ENCODE peak calls at places on chromosome 5, in eight cellular contexts. G, T, P, S, L, Q, I and R are unnamed samples. For H3K9me3, the result is how much of the 10 kb centered on the place peaks cover.

GRCh38 chr5:29614202-29614601 is 1579.3 kb upstream of the CDH6 start:
- DNase-seq in G (no peak), T (no peak), P (no peak), S (no peak), L (no peak), Q (no peak), I (no peak), R (no peak)

GRCh38 chr5:76585783-76586217 is 37.4 kb downstream of the F2RL2 start:
- DNase-seq in G (no peak), T (no peak), P (no peak), S (no peak), L (no peak), Q (no peak), I (no peak), R (no peak)

GRCh38 chr5:52783226-52783959 is 4.3 kb upstream of the ITGA1 start:
- DNase-seq in G (no peak), T (no peak), P (no peak), S (no peak), L (no peak), Q (no peak), I (no peak), R (no peak)

GRCh38 chr5:75611324-75612210 is at the start of gene ANKDD1B:
- DNase-seq in G (no peak), T (no peak), P (no peak), S (no peak), L (peak), Q (peak), I (peak), R (no peak)

GRCh38 chr5:5298068-5298633 is 124.3 kb upstream of the ICE1 start:
- DNase-seq in G (no peak), T (no peak), P (no peak), S (no peak), L (no peak), Q (no peak), I (no peak), R (no peak)

GRCh38 chr5:10384483-10384882 is 31.0 kb downstream of the MARCHF6 start:
- DNase-seq in G (no peak), T (no peak), P (no peak), S (no peak), L (no peak), Q (no peak), I (no peak), R (no peak)

GRCh38 chr5:72199681-72200080 is 92.4 kb downstream of the MAP1B start:
- DNase-seq in G (no peak), T (no peak), P (no peak), S (no peak), L (no peak), Q (no peak), I (no peak), R (no peak)

GRCh38 chr5:36953043-36953442 is 76.5 kb downstream of the NIPBL start:
- DNase-seq in G (no peak), T (no peak), P (no peak), S (no peak), L (no peak), Q (no peak), I (no peak), R (no peak)

GRCh38 chr5:6660704-6661103 is 27.5 kb downstream of the SRD5A1 start:
- DNase-seq in G (no peak), T (no peak), P (no peak), S (no peak), L (no peak), Q (no peak), I (no peak), R (no peak)

GRCh38 chr5:169213479-169213878 is 87.5 kb downstream of the SLIT3 start:
- DNase-seq in G (no peak), T (no peak), P (no peak), S (no peak), L (no peak), Q (no peak), I (no peak), R (no peak)

GRCh38 chr5:81313278-81313677 is 11.9 kb downstream of the ZCCHC9 start:
- DNase-seq in G (no peak), T (no peak), P (no peak), S (no peak), L (no peak), Q (no peak), I (no peak), R (no peak)

GRCh38 chr5:67998709-67999251 is 216.8 kb upstream of the PIK3R1 start:
- DNase-seq in G (peak), T (no peak), P (no peak), S (no peak), L (no peak), Q (peak), I (peak), R (peak)

GRCh38 chr5:176614805-176615478 is 5.0 kb upstream of the GPRIN1 start:
- DNase-seq in G (no peak), T (no peak), P (no peak), S (no peak), L (no peak), Q (no peak), I (no peak), R (no peak)

GRCh38 chr5:88683506-88684135 is 199.4 kb downstream of the MEF2C start:
- DNase-seq in G (no peak), T (no peak), P (no peak), S (no peak), L (no peak), Q (no peak), I (no peak), R (no peak)

GRCh38 chr5:168482361-168482760 is 3.9 kb upstream of the RARS1 start:
- DNase-seq in G (no peak), T (no peak), P (no peak), S (no peak), L (no peak), Q (no peak), I (no peak), R (no peak)

GRCh38 chr5:5826911-5827310 is 404.4 kb downstream of the ICE1 start:
- DNase-seq in G (no peak), T (no peak), P (no peak), S (no peak), L (no peak), Q (no peak), I (no peak), R (no peak)

GRCh38 chr5:145478651-145479050 is 356.5 kb downstream of the PRELID2 start:
- DNase-seq in G (no peak), T (no peak), P (no peak), S (no peak), L (no peak), Q (no peak), I (no peak), R (no peak)

GRCh38 chr5:32020971-32021370 is 153.1 kb downstream of the GOLPH3 start:
- DNase-seq in G (no peak), T (no peak), P (no peak), S (no peak), L (no peak), Q (no peak), I (no peak), R (no peak)

GRCh38 chr5:32725994-32726659 is 15.0 kb downstream of the NPR3 start:
- DNase-seq in G (no peak), T (no peak), P (no peak), S (no peak), L (no peak), Q (no peak), I (no peak), R (no peak)

GRCh38 chr5:139847790-139848507 is 52.3 kb downstream of the PSD2 start:
- DNase-seq in G (no peak), T (peak), P (peak), S (peak), L (peak), Q (peak), I (peak), R (no peak)

GRCh38 chr5:67680109-67680508 is 483.5 kb upstream of the CD180 start:
- DNase-seq in G (no peak), T (no peak), P (no peak), S (no peak), L (no peak), Q (no peak), I (no peak), R (no peak)

GRCh38 chr5:132369471-132370240 is at the start of gene SLC22A5:
- DNase-seq in G (peak), T (peak), P (peak), S (peak), L (peak), Q (peak), I (peak), R (no peak)

GRCh38 chr5:8864053-8864452 is 681.8 kb downstream of the SEMA5A start:
- DNase-seq in G (no peak), T (no peak), P (no peak), S (no peak), L (no peak), Q (no peak), I (no peak), R (no peak)
- H3K27ac ChIP-seq in G (no peak), T (no peak), P (no peak), S (no peak), L (no peak), Q (no peak), I (no peak), R (no peak)

GRCh38 chr5:14580037-14581034 is 1.3 kb upstream of the OTULINL start:
- DNase-seq in G (no peak), T (no peak), P (no peak), S (no peak), L (no peak), Q (no peak), I (no peak), R (no peak)
- H3K4me3 ChIP-seq in G (no peak), T (no peak), P (no peak), S (no peak), L (no peak), Q (no peak), I (no peak), R (no peak)

DNA sequence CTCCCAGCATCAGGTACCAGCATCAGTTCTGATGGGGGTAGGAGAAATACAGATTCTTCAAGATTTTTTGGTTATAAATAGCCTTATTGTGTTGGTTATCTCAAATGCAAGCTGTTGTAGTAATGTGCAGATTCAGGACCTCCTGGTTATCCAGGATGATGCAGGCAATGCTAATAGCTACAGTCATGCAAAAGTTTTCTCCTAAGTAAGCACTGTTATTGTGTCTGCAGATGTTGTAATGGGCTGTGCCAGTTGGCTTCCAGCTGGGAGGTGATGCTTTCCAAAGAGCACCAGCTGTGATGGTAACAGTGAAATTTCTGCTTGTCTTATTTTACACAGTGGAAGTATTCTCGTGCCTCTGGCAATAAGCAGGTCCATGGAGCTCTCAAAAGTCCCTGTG is 719.2 kb upstream of the CTNND2 start:
- DNase-seq in G (no peak), T (no peak), P (no peak), S (no peak), L (no peak), Q (no peak), I (no peak), R (no peak)
- H3K9me3 ChIP-seq in G (under half), T (under half), P (under half), S (under half), L (under half), Q (under half), I (under half), R (under half)

GRCh38 chr5:78597858-78598415 is 50.6 kb downstream of the LHFPL2 start:
- DNase-seq in G (no peak), T (no peak), P (no peak), S (no peak), L (no peak), Q (no peak), I (no peak), R (no peak)

GRCh38 chr5:78598973-78599372 is 49.6 kb downstream of the LHFPL2 start:
- DNase-seq in G (no peak), T (no peak), P (no peak), S (no peak), L (no peak), Q (no peak), I (no peak), R (no peak)

GRCh38 chr5:78594014-78594413 is 54.6 kb downstream of the LHFPL2 start:
- DNase-seq in G (no peak), T (no peak), P (no peak), S (no peak), L (no peak), Q (no peak), I (no peak), R (no peak)

GRCh38 chr5:78594946-78595921 is 53.3 kb downstream of the LHFPL2 start:
- DNase-seq in G (peak), T (no peak), P (no peak), S (no peak), L (no peak), Q (no peak), I (peak), R (no peak)

DNA sequence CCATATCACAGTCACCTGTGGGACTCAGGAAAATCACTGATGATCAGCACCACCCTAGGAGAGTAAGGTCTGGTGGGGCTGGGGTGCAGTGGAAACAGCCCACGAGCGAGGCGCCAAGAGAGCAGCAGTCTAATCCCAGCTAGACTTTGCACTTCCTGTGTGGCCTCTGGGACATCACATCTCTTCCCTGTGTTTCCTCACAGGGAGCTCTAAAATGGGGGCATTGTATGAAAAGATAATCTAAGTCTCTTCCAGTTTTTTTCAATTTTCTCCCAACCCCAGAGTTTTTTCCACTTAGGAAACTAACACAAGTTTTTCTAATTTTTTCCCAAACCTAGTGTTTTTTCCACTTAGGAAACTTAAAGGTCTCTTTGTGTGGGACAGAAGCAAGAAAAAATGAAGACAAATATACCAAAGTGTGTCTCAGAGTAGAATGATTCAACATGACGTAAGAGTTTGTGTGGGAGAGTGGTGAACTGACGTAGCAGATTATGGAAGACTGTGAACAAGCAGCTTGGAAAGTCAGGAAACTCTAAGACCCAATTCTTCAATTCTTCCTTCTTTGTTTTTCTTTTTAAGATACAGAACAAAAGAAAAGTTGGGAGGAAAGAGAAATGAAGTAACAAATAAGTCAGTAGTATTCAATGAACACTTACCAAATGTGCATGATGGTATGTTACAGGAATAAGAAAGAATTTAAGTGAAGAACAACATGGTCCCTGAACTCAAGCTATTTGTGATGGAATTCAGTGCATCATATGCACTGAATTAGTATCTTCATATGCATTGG is 51.3 kb downstream of the LHFPL2 start:
- DNase-seq in G (no peak), T (no peak), P (no peak), S (no peak), L (no peak), Q (no peak), I (no peak), R (no peak)
- H3K27ac ChIP-seq in G (no peak), T (no peak), P (no peak), S (no peak), L (no peak), Q (peak), I (peak), R (no peak)

GRCh38 chr5:43410414-43410813 is 1.8 kb downstream of the CCL28 start:
- DNase-seq in G (no peak), T (no peak), P (no peak), S (no peak), L (no peak), Q (no peak), I (no peak), R (no peak)
- H3K4me3 ChIP-seq in G (no peak), T (no peak), P (no peak), S (no peak), L (no peak), Q (no peak), I (no peak), R (no peak)

DNA sequence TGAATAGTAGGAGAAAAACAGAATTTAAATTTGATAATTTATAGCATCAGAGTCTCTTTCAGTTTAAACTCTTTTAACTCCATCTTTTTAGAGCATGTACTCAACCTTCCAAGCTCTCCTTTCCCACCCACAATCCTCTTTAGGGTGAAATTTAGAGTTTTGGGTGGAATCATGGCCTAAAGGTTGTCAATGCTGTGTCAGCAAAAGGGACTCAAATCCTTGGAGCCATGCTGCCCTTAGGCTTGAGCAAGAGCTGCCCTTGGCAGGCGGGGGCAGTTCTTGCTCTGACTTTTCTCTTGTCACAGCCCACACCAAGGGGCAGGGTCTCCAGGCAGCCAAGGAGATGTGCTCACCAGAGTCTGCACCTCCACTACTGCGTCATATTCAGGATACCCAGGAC is 102.4 kb downstream of the MTX3 start:
- DNase-seq in G (no peak), T (no peak), P (no peak), S (no peak), L (no peak), Q (no peak), I (no peak), R (no peak)
- H3K9me3 ChIP-seq in G (under half), T (under half), P (under half), S (under half), L (under half), Q (under half), I (under half), R (under half)

GRCh38 chr5:171855798-171856772 is 70.5 kb downstream of the SMIM23 start:
- DNase-seq in G (no peak), T (no peak), P (peak), S (no peak), L (no peak), Q (no peak), I (no peak), R (no peak)
- H3K27ac ChIP-seq in G (no peak), T (no peak), P (no peak), S (no peak), L (no peak), Q (no peak), I (no peak), R (no peak)

GRCh38 chr5:114390431-114390830 is 28.6 kb downstream of the KCNN2 start:
- DNase-seq in G (no peak), T (no peak), P (no peak), S (no peak), L (no peak), Q (no peak), I (no peak), R (no peak)

GRCh38 chr5:114387433-114387832 is 25.6 kb downstream of the KCNN2 start:
- DNase-seq in G (no peak), T (no peak), P (no peak), S (no peak), L (no peak), Q (no peak), I (no peak), R (no peak)

GRCh38 chr5:114391321-114391720 is 29.5 kb downstream of the KCNN2 start:
- DNase-seq in G (no peak), T (no peak), P (no peak), S (no peak), L (no peak), Q (no peak), I (no peak), R (no peak)

DNA sequence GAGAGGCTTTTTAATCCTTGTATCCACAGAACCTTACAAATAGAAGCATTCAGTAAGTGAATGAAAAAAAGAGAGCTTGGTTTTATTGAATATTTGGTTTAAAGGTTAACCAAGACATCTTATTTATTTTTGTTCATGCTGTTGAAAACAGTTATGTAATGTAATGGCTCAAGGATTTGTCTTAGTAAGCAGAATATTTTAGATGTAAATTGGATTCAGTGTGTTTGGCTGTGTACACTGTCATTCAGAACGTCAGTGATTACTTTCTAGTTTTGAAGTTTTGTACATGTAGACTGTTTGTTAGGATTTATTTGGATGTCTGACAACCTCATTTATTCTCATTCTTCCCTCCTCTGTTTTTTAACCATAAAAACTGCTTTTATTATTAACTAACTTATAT is 31.3 kb downstream of the KCNN2 start:
- DNase-seq in G (no peak), T (no peak), P (no peak), S (no peak), L (no peak), Q (no peak), I (no peak), R (no peak)
- H3K4me3 ChIP-seq in G (no peak), T (no peak), P (no peak), S (no peak), L (no peak), Q (no peak), I (no peak), R (no peak)

GRCh38 chr5:178941361-178941760 is 363 bp downstream of the ZNF454 start:
- DNase-seq in G (no peak), T (no peak), P (no peak), S (no peak), L (no peak), Q (peak), I (peak), R (no peak)
- H3K9me3 ChIP-seq in G (under half), T (half or more), P (under half), S (under half), L (under half), Q (under half), I (under half), R (under half)

GRCh38 chr5:123814796-123815479 is 303.0 kb downstream of the CSNK1G3 start:
- DNase-seq in G (no peak), T (no peak), P (no peak), S (no peak), L (no peak), Q (no peak), I (no peak), R (no peak)
- H3K27ac ChIP-seq in G (no peak), T (no peak), P (no peak), S (no peak), L (peak), Q (peak), I (peak), R (no peak)